ENCODE peak calls at places on chromosomes 13 and 19, in nine cellular contexts. Z is brain microvascular endothelial cell, Q is WTC11, S is fibroblast of lung, K is lung, X is omental fat pad, Y is lower lobe of right lung, U is neural crest cell, C is tibial nerve. W is an unnamed sample.

GRCh38 chr19:21210037-21210621 is 68.3 kb downstream of the ZNF431 start:
- DNase-seq in Z (no peak), Q (no peak), S (no peak), K (no peak), X (no peak), Y (no peak), U (no peak), C (no peak), W (no peak)

GRCh38 chr13:109655206-109655600 is 131.2 kb downstream of the IRS2 start:
- DNase-seq in Z (no peak), Q (no peak), S (no peak), K (no peak), X (no peak), Y (no peak), U (no peak), C (no peak), W (no peak)

GRCh38 chr13:64936879-64937278 is 2293.3 kb downstream of the PCDH9 start:
- DNase-seq in Z (no peak), Q (no peak), S (no peak), K (no peak), X (no peak), Y (no peak), U (no peak), C (no peak), W (no peak)

GRCh38 chr19:13208131-13208963 is 58.1 kb downstream of the IER2 start:
- DNase-seq in Z (peak; percentile 54), Q (no peak), S (peak; percentile 57), K (peak; percentile 40), X (no peak), Y (peak; percentile 74), U (peak; percentile 53), C (peak; percentile 73), W (peak; percentile 5)

GRCh38 chr13:52348983-52349780 is 56.8 kb downstream of the THSD1 start:
- DNase-seq in Z (peak; percentile 46), Q (no peak), S (peak; percentile 92), K (no peak), X (no peak), Y (no peak), U (no peak), C (no peak), W (no peak)

GRCh38 chr19:28345811-28346210 is 867.1 kb downstream of the UQCRFS1 start:
- DNase-seq in Z (no peak), Q (no peak), S (peak; percentile 32), K (no peak), X (no peak), Y (no peak), U (no peak), C (no peak), W (no peak)

GRCh38 chr13:46633416-46633815 is 80.4 kb downstream of the LRCH1 start:
- DNase-seq in Z (peak; percentile 66), Q (no peak), S (peak; percentile 91), K (no peak), X (no peak), Y (no peak), U (no peak), C (no peak), W (no peak)

GRCh38 chr13:108963846-108964600 is 334.6 kb downstream of the MYO16 start:
- DNase-seq in Z (peak; percentile 53), Q (no peak), S (peak; percentile 91), K (no peak), X (no peak), Y (no peak), U (no peak), C (no peak), W (no peak)

GRCh38 chr13:32537580-32538233 is 888 bp downstream of the N4BP2L2 start:
- DNase-seq in Z (no peak), Q (peak; percentile 33), S (peak; percentile 7), K (no peak), X (no peak), Y (peak; percentile 65), U (peak; percentile 5), C (peak; percentile 23), W (no peak)

GRCh38 chr13:75219479-75220237 is 262.3 kb downstream of the TBC1D4 start:
- DNase-seq in Z (peak; percentile 75), Q (peak; percentile 86), S (peak; percentile 59), K (peak; percentile 77), X (peak; percentile 61), Y (peak; percentile 83), U (peak; percentile 96), C (peak; percentile 74), W (peak; percentile 75)

GRCh38 chr13:75220238-75220542 is 261.8 kb downstream of the TBC1D4 start:
- DNase-seq in Z (no peak), Q (no peak), S (no peak), K (no peak), X (no peak), Y (no peak), U (no peak), C (no peak), W (no peak)

GRCh38 chr13:75214846-75215245 is 267.1 kb downstream of the TBC1D4 start:
- DNase-seq in Z (no peak), Q (no peak), S (no peak), K (no peak), X (no peak), Y (no peak), U (no peak), C (no peak), W (no peak)

GRCh38 chr13:75222031-75222430 is 259.9 kb downstream of the TBC1D4 start:
- DNase-seq in Z (no peak), Q (no peak), S (peak; percentile 54), K (no peak), X (no peak), Y (no peak), U (no peak), C (peak; percentile 16), W (no peak)

DNA sequence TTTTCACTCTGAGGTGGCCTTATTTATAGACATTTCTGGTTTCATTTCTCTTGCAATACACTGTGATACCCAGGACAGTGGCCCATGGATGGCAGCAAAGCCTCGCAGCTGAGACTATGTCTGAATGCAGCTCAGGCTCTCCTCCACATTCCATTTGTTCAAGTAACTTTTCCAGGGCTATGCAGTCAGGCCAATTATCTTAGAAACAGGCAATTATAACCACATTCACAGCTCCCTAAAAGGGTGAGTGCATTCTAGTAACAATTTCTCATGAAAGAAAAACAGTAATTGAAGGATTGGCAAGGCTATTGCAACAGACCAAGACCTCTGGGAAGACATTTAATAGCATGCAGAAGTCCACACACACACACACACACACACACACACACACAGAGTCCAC is 264.0 kb downstream of the TBC1D4 start:
- DNase-seq in Z (peak; percentile 36), Q (no peak), S (peak; percentile 79), K (no peak), X (no peak), Y (no peak), U (no peak), C (no peak), W (no peak)
- TF ChIP-seq CTCF in Z (peak; percentile 37), Q (no peak), S (no peak), K (no peak), X (no peak), Y (no peak), U (no peak), C (no peak), W (no peak)

GRCh38 chr19:41896581-41896942 is 13.6 kb downstream of the ARHGEF1 start:
- DNase-seq in Z (no peak), Q (no peak), S (no peak), K (no peak), X (no peak), Y (no peak), U (no peak), C (no peak), W (no peak)

GRCh38 chr19:41897820-41898219 is 14.8 kb downstream of the ARHGEF1 start:
- DNase-seq in Z (no peak), Q (no peak), S (no peak), K (no peak), X (no peak), Y (no peak), U (no peak), C (no peak), W (no peak)

GRCh38 chr19:41897181-41897580 is 14.2 kb downstream of the ARHGEF1 start:
- DNase-seq in Z (no peak), Q (no peak), S (no peak), K (no peak), X (no peak), Y (no peak), U (no peak), C (no peak), W (no peak)

GRCh38 chr19:41894350-41894749 is 11.4 kb downstream of the ARHGEF1 start:
- DNase-seq in Z (no peak), Q (no peak), S (no peak), K (no peak), X (no peak), Y (no peak), U (no peak), C (no peak), W (no peak)

DNA sequence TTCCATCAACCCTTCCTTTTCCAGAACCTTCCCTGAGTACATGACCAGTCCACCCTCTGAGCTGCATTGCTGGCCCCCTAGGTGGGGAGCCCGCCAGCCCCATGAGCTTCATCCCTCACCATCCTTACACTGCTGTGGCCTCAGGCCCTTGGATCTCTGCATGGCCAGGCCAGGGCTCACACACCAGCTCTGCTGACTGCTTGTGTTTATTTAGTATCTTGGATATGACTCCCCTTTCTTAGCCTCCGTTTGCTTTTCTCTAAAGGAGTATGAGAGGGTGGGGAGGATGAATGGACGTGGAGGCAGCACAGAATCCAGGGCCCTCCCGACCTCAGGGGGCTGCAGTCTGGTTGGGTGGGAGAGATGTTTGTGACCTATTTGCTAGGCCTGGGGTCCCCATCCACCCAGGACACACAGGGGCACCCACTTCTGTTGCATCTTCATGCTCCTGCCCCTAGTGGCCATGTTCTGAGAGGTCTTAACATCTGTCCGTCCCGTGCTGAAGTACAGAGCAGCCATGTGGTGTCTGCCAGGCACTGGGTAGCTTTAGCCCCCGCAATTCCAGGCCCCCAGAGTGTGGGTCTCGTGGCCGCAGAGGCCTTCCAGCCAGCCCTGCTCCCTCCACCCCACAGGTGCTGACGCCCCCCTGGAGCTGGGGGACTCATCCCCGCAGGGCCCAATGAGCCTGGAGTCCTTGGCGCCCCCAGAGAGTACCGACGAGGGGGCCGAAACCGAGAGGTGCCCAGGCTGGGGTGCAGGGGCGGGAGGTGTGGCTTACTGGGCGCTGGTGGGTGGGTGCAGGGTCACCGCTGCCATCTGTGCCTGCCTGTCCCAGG is 13.0 kb downstream of the ARHGEF1 start:
- DNase-seq in Z (no peak), Q (no peak), S (no peak), K (no peak), X (no peak), Y (no peak), U (no peak), C (no peak), W (no peak)
- TF ChIP-seq CTCF in Z (peak; percentile 62), Q (no peak), S (peak; percentile 26), K (no peak), X (no peak), Y (no peak), U (peak; percentile 41), C (no peak), W (peak; percentile 8)

DNA sequence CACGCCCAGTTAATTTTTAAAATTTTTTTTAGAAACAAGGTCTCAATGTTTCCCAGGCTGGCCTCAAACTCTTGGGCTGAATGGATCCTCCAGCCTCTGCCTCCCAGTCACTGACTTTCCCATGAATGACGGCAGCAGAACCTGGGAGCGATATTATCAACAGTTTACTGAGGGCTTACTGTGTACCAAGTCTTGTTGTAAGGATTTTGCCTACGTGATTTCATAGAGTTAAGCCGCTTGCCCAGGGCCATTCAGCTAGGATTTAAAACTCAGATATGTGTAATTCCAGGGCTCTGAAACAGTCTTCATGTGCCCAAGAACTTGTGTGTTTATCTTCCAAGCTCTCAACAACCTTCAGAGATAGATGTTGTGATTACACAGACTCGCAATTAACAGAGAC is 6.0 kb upstream of the KXD1 start:
- DNase-seq in Z (no peak), Q (no peak), S (no peak), K (no peak), X (no peak), Y (no peak), U (no peak), C (no peak), W (peak; percentile 58)
- TF ChIP-seq CTCF in Z (no peak), Q (no peak), S (no peak), K (no peak), X (no peak), Y (no peak), U (no peak), C (no peak), W (no peak)

GRCh38 chr19:29467824-29468401 is 57.9 kb upstream of the VSTM2B start:
- DNase-seq in Z (no peak), Q (peak; percentile 44), S (no peak), K (peak; percentile 16), X (no peak), Y (no peak), U (no peak), C (no peak), W (no peak)
- TF ChIP-seq CTCF in Z (no peak), Q (peak; percentile 16), S (no peak), K (no peak), X (no peak), Y (no peak), U (peak; percentile 51), C (no peak), W (peak; percentile 33)